ENCODE peak calls at places on chromosomes 4 and X, in seven cellular contexts. One of them, this sample, is unnamed. For H3K36me3, the result is how much of the 10 kb centered on the place peaks cover.

GRCh38 chrX:53373307-53373706 is 49.1 kb downstream of the SMC1A start:
- DNase-seq in heart left ventricle: no peak
- DNase-seq in tibial nerve: no peak
- DNase-seq in upper lobe of left lung: no peak
- DNase-seq in endothelial cell of umbilical vein: no peak
- DNase-seq in thyroid gland: no peak
- DNase-seq in spleen: no peak
- DNase-seq in this sample: no peak

GRCh38 chr4:73815145-73815544 is 21.3 kb upstream of the CXCL6 start:
- DNase-seq in heart left ventricle: no peak
- DNase-seq in tibial nerve: no peak
- DNase-seq in upper lobe of left lung: no peak
- DNase-seq in endothelial cell of umbilical vein: no peak
- DNase-seq in thyroid gland: no peak
- DNase-seq in spleen: no peak
- DNase-seq in this sample: no peak

GRCh38 chr4:88706574-88706973 is 8.9 kb upstream of the NAP1L5 start:
- DNase-seq in heart left ventricle: peak
- DNase-seq in tibial nerve: peak
- DNase-seq in upper lobe of left lung: no peak
- DNase-seq in endothelial cell of umbilical vein: peak
- DNase-seq in thyroid gland: peak
- DNase-seq in spleen: no peak
- DNase-seq in this sample: peak

GRCh38 chrX:121570072-121570841 is 522.8 kb downstream of the GLUD2 start:
- DNase-seq in heart left ventricle: no peak
- DNase-seq in tibial nerve: no peak
- DNase-seq in upper lobe of left lung: no peak
- DNase-seq in endothelial cell of umbilical vein: no peak
- DNase-seq in thyroid gland: no peak
- DNase-seq in spleen: no peak
- DNase-seq in this sample: peak

GRCh38 chr4:26171953-26172352 is 148.9 kb upstream of the RBPJ start:
- DNase-seq in heart left ventricle: no peak
- DNase-seq in tibial nerve: no peak
- DNase-seq in upper lobe of left lung: no peak
- DNase-seq in endothelial cell of umbilical vein: no peak
- DNase-seq in thyroid gland: no peak
- DNase-seq in spleen: no peak
- DNase-seq in this sample: no peak

GRCh38 chrX:72620550-72621145 is 48.0 kb upstream of the HDAC8 start:
- DNase-seq in heart left ventricle: peak
- DNase-seq in tibial nerve: peak
- DNase-seq in upper lobe of left lung: peak
- DNase-seq in endothelial cell of umbilical vein: peak
- DNase-seq in thyroid gland: no peak
- DNase-seq in spleen: no peak
- DNase-seq in this sample: peak

GRCh38 chr4:187141101-187141500 is 417.4 kb upstream of the FAT1 start:
- DNase-seq in heart left ventricle: no peak
- DNase-seq in tibial nerve: no peak
- DNase-seq in upper lobe of left lung: no peak
- DNase-seq in endothelial cell of umbilical vein: no peak
- DNase-seq in thyroid gland: no peak
- DNase-seq in spleen: no peak
- DNase-seq in this sample: no peak

GRCh38 chrX:58025979-58026378 is 115.7 kb upstream of the ZXDA start:
- DNase-seq in heart left ventricle: no peak
- DNase-seq in tibial nerve: peak
- DNase-seq in upper lobe of left lung: no peak
- DNase-seq in endothelial cell of umbilical vein: peak
- DNase-seq in thyroid gland: peak
- DNase-seq in spleen: no peak
- DNase-seq in this sample: peak

GRCh38 chrX:148530464-148531077 is 30.2 kb downstream of the AFF2 start:
- DNase-seq in heart left ventricle: no peak
- DNase-seq in tibial nerve: peak
- DNase-seq in upper lobe of left lung: no peak
- DNase-seq in endothelial cell of umbilical vein: peak
- DNase-seq in thyroid gland: peak
- DNase-seq in spleen: no peak
- DNase-seq in this sample: peak

GRCh38 chr4:127783971-127784519 is 1.9 kb downstream of the HSPA4L start:
- DNase-seq in heart left ventricle: no peak
- DNase-seq in tibial nerve: no peak
- DNase-seq in upper lobe of left lung: no peak
- DNase-seq in endothelial cell of umbilical vein: peak
- DNase-seq in thyroid gland: no peak
- DNase-seq in spleen: no peak
- DNase-seq in this sample: no peak

GRCh38 chrX:323721-324628 is 5.4 kb upstream of the GTPBP6 start:
- DNase-seq in heart left ventricle: no peak
- DNase-seq in tibial nerve: no peak
- DNase-seq in upper lobe of left lung: peak
- DNase-seq in endothelial cell of umbilical vein: no peak
- DNase-seq in thyroid gland: peak
- DNase-seq in spleen: peak
- DNase-seq in this sample: peak

GRCh38 chrX:34559325-34559724 is 97.8 kb downstream of the TMEM47 start:
- DNase-seq in heart left ventricle: no peak
- DNase-seq in tibial nerve: no peak
- DNase-seq in upper lobe of left lung: no peak
- DNase-seq in endothelial cell of umbilical vein: peak
- DNase-seq in thyroid gland: no peak
- DNase-seq in spleen: no peak
- DNase-seq in this sample: no peak

GRCh38 chrX:108297290-108297689 is 140.9 kb downstream of the COL4A6 start:
- DNase-seq in heart left ventricle: no peak
- DNase-seq in tibial nerve: no peak
- DNase-seq in upper lobe of left lung: no peak
- DNase-seq in endothelial cell of umbilical vein: no peak
- DNase-seq in thyroid gland: no peak
- DNase-seq in spleen: no peak
- DNase-seq in this sample: no peak

GRCh38 chr4:2251795-2252529 is 9.9 kb downstream of the MXD4 start:
- DNase-seq in heart left ventricle: peak
- DNase-seq in tibial nerve: peak
- DNase-seq in upper lobe of left lung: peak
- DNase-seq in endothelial cell of umbilical vein: no peak
- DNase-seq in thyroid gland: peak
- DNase-seq in spleen: peak
- DNase-seq in this sample: peak

GRCh38 chr4:25110653-25111329 is 49.5 kb downstream of the SEPSECS start:
- DNase-seq in heart left ventricle: no peak
- DNase-seq in tibial nerve: no peak
- DNase-seq in upper lobe of left lung: no peak
- DNase-seq in endothelial cell of umbilical vein: no peak
- DNase-seq in thyroid gland: no peak
- DNase-seq in spleen: no peak
- DNase-seq in this sample: no peak

GRCh38 chr4:4864940-4865704 is 5.7 kb downstream of the MSX1 start:
- DNase-seq in heart left ventricle: no peak
- DNase-seq in tibial nerve: no peak
- DNase-seq in upper lobe of left lung: no peak
- DNase-seq in endothelial cell of umbilical vein: no peak
- DNase-seq in thyroid gland: no peak
- DNase-seq in spleen: peak
- DNase-seq in this sample: no peak

GRCh38 chrX:133948895-133949294 is 36.5 kb downstream of the GPC3 start:
- DNase-seq in heart left ventricle: no peak
- DNase-seq in tibial nerve: no peak
- DNase-seq in upper lobe of left lung: no peak
- DNase-seq in endothelial cell of umbilical vein: no peak
- DNase-seq in thyroid gland: no peak
- DNase-seq in spleen: no peak
- DNase-seq in this sample: no peak

GRCh38 chr4:38857354-38858096 is 908 bp upstream of the TLR6 start:
- DNase-seq in heart left ventricle: peak
- DNase-seq in tibial nerve: peak
- DNase-seq in upper lobe of left lung: peak
- DNase-seq in endothelial cell of umbilical vein: peak
- DNase-seq in thyroid gland: peak
- DNase-seq in spleen: no peak
- DNase-seq in this sample: no peak

GRCh38 chr4:54229631-54230478 is 762 bp downstream of the PDGFRA start:
- DNase-seq in heart left ventricle: no peak
- DNase-seq in tibial nerve: no peak
- DNase-seq in upper lobe of left lung: no peak
- DNase-seq in endothelial cell of umbilical vein: no peak
- DNase-seq in thyroid gland: no peak
- DNase-seq in spleen: no peak
- DNase-seq in this sample: no peak

GRCh38 chrX:37746268-37746931 is 33.5 kb upstream of the CYBB start:
- DNase-seq in heart left ventricle: no peak
- DNase-seq in tibial nerve: no peak
- DNase-seq in upper lobe of left lung: no peak
- DNase-seq in endothelial cell of umbilical vein: no peak
- DNase-seq in thyroid gland: no peak
- DNase-seq in spleen: peak
- DNase-seq in this sample: no peak

GRCh38 chr4:2079926-2080325 is 20.8 kb downstream of the NAT8L start:
- DNase-seq in heart left ventricle: no peak
- DNase-seq in tibial nerve: no peak
- DNase-seq in upper lobe of left lung: peak
- DNase-seq in endothelial cell of umbilical vein: no peak
- DNase-seq in thyroid gland: no peak
- DNase-seq in spleen: peak
- DNase-seq in this sample: peak

DNA sequence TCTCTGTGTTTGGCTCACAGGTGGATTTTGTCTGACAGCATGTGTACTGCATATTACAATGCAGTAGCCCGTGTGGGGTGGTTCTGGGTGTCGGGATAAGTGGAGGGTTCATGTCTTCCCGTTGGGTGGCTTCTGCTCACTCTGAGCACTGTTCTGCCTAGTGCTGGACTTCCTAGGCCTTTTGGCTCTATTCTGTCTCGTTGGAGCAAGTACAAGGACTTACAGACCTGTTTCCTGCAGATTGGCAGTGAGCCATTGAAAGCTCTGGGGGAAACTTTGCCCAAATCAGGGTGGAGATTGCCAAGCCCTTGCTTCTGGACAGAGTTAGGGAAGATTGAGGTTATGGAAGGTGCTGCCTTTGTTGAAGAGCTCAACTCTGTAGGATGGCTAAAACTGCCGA is 91.1 kb upstream of the SLC4A4 start:
- DNase-seq in heart left ventricle: no peak
- DNase-seq in tibial nerve: no peak
- DNase-seq in upper lobe of left lung: no peak
- DNase-seq in endothelial cell of umbilical vein: no peak
- DNase-seq in thyroid gland: no peak
- DNase-seq in spleen: no peak
- DNase-seq in this sample: no peak
- H3K27ac ChIP-seq in heart left ventricle: no peak
- H3K27ac ChIP-seq in tibial nerve: no peak
- H3K27ac ChIP-seq in upper lobe of left lung: no peak
- H3K27ac ChIP-seq in endothelial cell of umbilical vein: no peak
- H3K27ac ChIP-seq in thyroid gland: no peak
- H3K27ac ChIP-seq in spleen: no peak
- H3K27ac ChIP-seq in this sample: no peak

GRCh38 chr4:75781328-75781727 is 57.0 kb downstream of the USO1 start:
- DNase-seq in heart left ventricle: no peak
- DNase-seq in tibial nerve: no peak
- DNase-seq in upper lobe of left lung: no peak
- DNase-seq in endothelial cell of umbilical vein: no peak
- DNase-seq in thyroid gland: no peak
- DNase-seq in spleen: no peak
- DNase-seq in this sample: no peak
- H3K36me3 ChIP-seq in heart left ventricle: under half
- H3K36me3 ChIP-seq in tibial nerve: under half
- H3K36me3 ChIP-seq in upper lobe of left lung: half or more
- H3K36me3 ChIP-seq in endothelial cell of umbilical vein: under half
- H3K36me3 ChIP-seq in thyroid gland: under half
- H3K36me3 ChIP-seq in spleen: under half
- H3K36me3 ChIP-seq in this sample: under half

DNA sequence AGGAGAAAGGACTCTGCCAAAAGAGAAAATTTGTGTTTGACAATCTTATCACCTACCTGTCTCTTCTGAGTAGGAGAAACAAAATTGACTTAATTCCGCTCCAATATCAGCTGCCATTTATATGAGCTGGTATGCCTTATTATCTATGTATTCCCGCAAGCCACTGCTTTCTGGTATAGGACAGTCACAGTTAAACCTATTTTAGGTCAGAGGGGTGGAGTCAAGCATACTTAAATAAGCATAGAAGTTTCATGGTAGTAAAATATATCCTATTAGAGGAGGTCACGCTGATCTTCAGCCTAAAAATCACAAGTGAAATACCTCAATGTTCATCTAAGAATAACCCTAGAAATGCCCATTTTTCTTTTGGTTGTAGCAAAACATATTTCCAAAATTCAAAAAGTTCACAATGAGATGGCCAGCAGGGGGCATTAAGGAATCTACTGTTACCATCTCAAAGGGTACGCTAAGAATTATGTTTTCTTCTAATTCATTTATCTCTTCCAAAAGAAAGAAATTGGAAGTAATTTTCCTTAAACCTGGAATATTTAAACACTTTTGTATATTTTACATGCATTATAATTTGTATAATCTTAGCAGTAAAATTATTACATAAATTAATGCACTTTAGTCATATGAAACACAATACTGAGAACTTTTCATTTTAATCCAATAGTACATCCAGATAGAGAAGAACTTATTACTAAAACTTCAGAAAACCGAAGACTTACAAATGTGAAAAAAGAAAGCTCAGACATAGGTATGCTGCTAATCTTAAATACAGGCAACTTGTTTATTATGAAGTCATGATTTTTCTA is 10.5 kb downstream of the PPAT start:
- DNase-seq in heart left ventricle: no peak
- DNase-seq in tibial nerve: peak
- DNase-seq in upper lobe of left lung: no peak
- DNase-seq in endothelial cell of umbilical vein: peak
- DNase-seq in thyroid gland: peak
- DNase-seq in spleen: no peak
- DNase-seq in this sample: peak
- TF ChIP-seq POLR2A in heart left ventricle: no peak
- TF ChIP-seq POLR2A in tibial nerve: no peak
- TF ChIP-seq POLR2A in upper lobe of left lung: no peak
- TF ChIP-seq POLR2A in endothelial cell of umbilical vein: no peak
- TF ChIP-seq POLR2A in thyroid gland: no peak
- TF ChIP-seq POLR2A in spleen: no peak
- TF ChIP-seq POLR2A in this sample: no peak

DNA sequence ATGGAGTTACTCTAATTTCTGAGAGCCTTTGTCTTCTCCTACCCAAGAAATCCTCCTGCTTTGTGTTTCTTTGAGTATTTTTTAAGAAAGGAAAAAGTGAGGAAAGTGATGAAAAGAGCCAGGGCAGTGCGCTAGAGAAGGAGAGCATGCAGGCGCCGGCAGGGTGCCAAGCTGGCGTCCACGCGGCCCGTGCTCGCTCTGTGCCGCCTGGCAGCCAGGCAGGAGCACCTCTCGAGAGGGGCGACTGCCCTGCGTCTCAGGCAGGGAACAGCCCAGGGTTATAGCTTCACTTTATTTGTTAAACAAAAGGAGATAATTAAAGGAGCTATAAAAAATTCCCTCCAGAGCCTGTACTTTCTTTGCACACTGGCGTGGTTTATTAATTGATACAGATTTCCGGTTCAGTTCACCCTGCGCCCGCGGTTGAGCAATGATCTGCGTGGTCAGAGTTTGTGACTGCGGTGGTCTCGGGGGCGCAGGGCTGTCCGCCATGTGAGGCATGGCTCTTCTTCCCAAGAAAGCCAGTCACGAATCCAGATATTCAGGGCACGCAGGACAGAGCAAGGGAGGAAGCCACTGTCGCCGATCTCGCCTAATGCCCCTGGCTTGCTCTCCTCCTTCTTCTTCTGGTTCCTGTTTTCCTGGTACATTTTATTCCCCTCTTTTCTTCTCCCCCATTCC is 110.7 kb upstream of the PAQR3 start:
- DNase-seq in heart left ventricle: no peak
- DNase-seq in tibial nerve: no peak
- DNase-seq in upper lobe of left lung: no peak
- DNase-seq in endothelial cell of umbilical vein: no peak
- DNase-seq in thyroid gland: no peak
- DNase-seq in spleen: no peak
- DNase-seq in this sample: no peak
- H3K27ac ChIP-seq in heart left ventricle: no peak
- H3K27ac ChIP-seq in tibial nerve: no peak
- H3K27ac ChIP-seq in upper lobe of left lung: no peak
- H3K27ac ChIP-seq in endothelial cell of umbilical vein: no peak
- H3K27ac ChIP-seq in thyroid gland: no peak
- H3K27ac ChIP-seq in spleen: no peak
- H3K27ac ChIP-seq in this sample: no peak

This sample was measured in testis.